ENCODE peak calls at places on chromosomes 13 and 19, in eight cellular contexts. One of them, this sample, is unnamed.

GRCh38 chr13:36673838-36674326 is at the start of gene SERTM1:
- DNase-seq in ecto neural progenitor cell: peak; percentile 88
- DNase-seq in activated T-helper 1 cell treated with Interleukin-2 at 50 U/mL for 16 hours: no peak
- DNase-seq in hepatic stellate cell: no peak
- DNase-seq in CD4-positive, alpha-beta memory T cell: no peak
- DNase-seq in HTR-8/SVneo: no peak
- DNase-seq in fibroblast of lung: no peak
- DNase-seq in choroid plexus epithelial cell: peak; percentile 22
- DNase-seq in this sample: no peak

GRCh38 chr13:65943024-65943423 is 1287.1 kb downstream of the PCDH9 start:
- DNase-seq in ecto neural progenitor cell: no peak
- DNase-seq in activated T-helper 1 cell treated with Interleukin-2 at 50 U/mL for 16 hours: no peak
- DNase-seq in hepatic stellate cell: no peak
- DNase-seq in CD4-positive, alpha-beta memory T cell: no peak
- DNase-seq in HTR-8/SVneo: no peak
- DNase-seq in fibroblast of lung: peak; percentile 37
- DNase-seq in choroid plexus epithelial cell: peak; percentile 82
- DNase-seq in this sample: no peak

GRCh38 chr13:112877496-112877895 is 91.5 kb upstream of the MCF2L start:
- DNase-seq in ecto neural progenitor cell: peak; percentile 37
- DNase-seq in activated T-helper 1 cell treated with Interleukin-2 at 50 U/mL for 16 hours: no peak
- DNase-seq in hepatic stellate cell: no peak
- DNase-seq in CD4-positive, alpha-beta memory T cell: no peak
- DNase-seq in HTR-8/SVneo: no peak
- DNase-seq in fibroblast of lung: no peak
- DNase-seq in choroid plexus epithelial cell: no peak
- DNase-seq in this sample: peak; percentile 14

GRCh38 chr13:28047784-28048388 is 52.5 kb downstream of the FLT3 start:
- DNase-seq in ecto neural progenitor cell: no peak
- DNase-seq in activated T-helper 1 cell treated with Interleukin-2 at 50 U/mL for 16 hours: no peak
- DNase-seq in hepatic stellate cell: no peak
- DNase-seq in CD4-positive, alpha-beta memory T cell: no peak
- DNase-seq in HTR-8/SVneo: no peak
- DNase-seq in fibroblast of lung: no peak
- DNase-seq in choroid plexus epithelial cell: peak; percentile 41
- DNase-seq in this sample: no peak

GRCh38 chr13:76016799-76017198 is 380.7 kb downstream of the LMO7 start:
- DNase-seq in ecto neural progenitor cell: no peak
- DNase-seq in activated T-helper 1 cell treated with Interleukin-2 at 50 U/mL for 16 hours: no peak
- DNase-seq in hepatic stellate cell: peak; percentile 4
- DNase-seq in CD4-positive, alpha-beta memory T cell: no peak
- DNase-seq in HTR-8/SVneo: no peak
- DNase-seq in fibroblast of lung: peak; percentile 27
- DNase-seq in choroid plexus epithelial cell: peak; percentile 61
- DNase-seq in this sample: peak; percentile 46

GRCh38 chr19:28577199-28577598 is 635.8 kb downstream of the UQCRFS1 start:
- DNase-seq in ecto neural progenitor cell: no peak
- DNase-seq in activated T-helper 1 cell treated with Interleukin-2 at 50 U/mL for 16 hours: no peak
- DNase-seq in hepatic stellate cell: no peak
- DNase-seq in CD4-positive, alpha-beta memory T cell: no peak
- DNase-seq in HTR-8/SVneo: no peak
- DNase-seq in fibroblast of lung: no peak
- DNase-seq in choroid plexus epithelial cell: no peak
- DNase-seq in this sample: no peak

GRCh38 chr13:105368781-105369180 is 1166.7 kb downstream of the EFNB2 start:
- DNase-seq in ecto neural progenitor cell: no peak
- DNase-seq in activated T-helper 1 cell treated with Interleukin-2 at 50 U/mL for 16 hours: no peak
- DNase-seq in hepatic stellate cell: no peak
- DNase-seq in CD4-positive, alpha-beta memory T cell: no peak
- DNase-seq in HTR-8/SVneo: no peak
- DNase-seq in fibroblast of lung: no peak
- DNase-seq in choroid plexus epithelial cell: no peak
- DNase-seq in this sample: no peak

GRCh38 chr19:58007285-58007684 is 4.7 kb upstream of the ZNF606 start:
- DNase-seq in ecto neural progenitor cell: no peak
- DNase-seq in activated T-helper 1 cell treated with Interleukin-2 at 50 U/mL for 16 hours: no peak
- DNase-seq in hepatic stellate cell: no peak
- DNase-seq in CD4-positive, alpha-beta memory T cell: no peak
- DNase-seq in HTR-8/SVneo: no peak
- DNase-seq in fibroblast of lung: no peak
- DNase-seq in choroid plexus epithelial cell: peak; percentile 11
- DNase-seq in this sample: no peak

GRCh38 chr19:44548736-44549135 is 19.3 kb upstream of the CEACAM20 start:
- DNase-seq in ecto neural progenitor cell: no peak
- DNase-seq in activated T-helper 1 cell treated with Interleukin-2 at 50 U/mL for 16 hours: no peak
- DNase-seq in hepatic stellate cell: peak; percentile 41
- DNase-seq in CD4-positive, alpha-beta memory T cell: no peak
- DNase-seq in HTR-8/SVneo: peak; percentile 25
- DNase-seq in fibroblast of lung: no peak
- DNase-seq in choroid plexus epithelial cell: peak; percentile 20
- DNase-seq in this sample: no peak

GRCh38 chr13:81025091-81025490 is 684.2 kb upstream of the SPRY2 start:
- DNase-seq in ecto neural progenitor cell: no peak
- DNase-seq in activated T-helper 1 cell treated with Interleukin-2 at 50 U/mL for 16 hours: no peak
- DNase-seq in hepatic stellate cell: no peak
- DNase-seq in CD4-positive, alpha-beta memory T cell: no peak
- DNase-seq in HTR-8/SVneo: no peak
- DNase-seq in fibroblast of lung: no peak
- DNase-seq in choroid plexus epithelial cell: no peak
- DNase-seq in this sample: no peak

GRCh38 chr19:55647732-55648656 is at the start of gene CCDC106:
- DNase-seq in ecto neural progenitor cell: peak; percentile 87
- DNase-seq in activated T-helper 1 cell treated with Interleukin-2 at 50 U/mL for 16 hours: no peak
- DNase-seq in hepatic stellate cell: peak; percentile 77
- DNase-seq in CD4-positive, alpha-beta memory T cell: peak; percentile 41
- DNase-seq in HTR-8/SVneo: peak; percentile 67
- DNase-seq in fibroblast of lung: peak; percentile 75
- DNase-seq in choroid plexus epithelial cell: peak; percentile 79
- DNase-seq in this sample: peak; percentile 60

GRCh38 chr13:97454699-97455098 is 20.7 kb downstream of the RAP2A start:
- DNase-seq in ecto neural progenitor cell: no peak
- DNase-seq in activated T-helper 1 cell treated with Interleukin-2 at 50 U/mL for 16 hours: no peak
- DNase-seq in hepatic stellate cell: no peak
- DNase-seq in CD4-positive, alpha-beta memory T cell: no peak
- DNase-seq in HTR-8/SVneo: no peak
- DNase-seq in fibroblast of lung: no peak
- DNase-seq in choroid plexus epithelial cell: no peak
- DNase-seq in this sample: no peak

GRCh38 chr13:43815204-43815603 is 28.4 kb upstream of the ENOX1 start:
- DNase-seq in ecto neural progenitor cell: no peak
- DNase-seq in activated T-helper 1 cell treated with Interleukin-2 at 50 U/mL for 16 hours: no peak
- DNase-seq in hepatic stellate cell: peak; percentile 73
- DNase-seq in CD4-positive, alpha-beta memory T cell: no peak
- DNase-seq in HTR-8/SVneo: peak; percentile 56
- DNase-seq in fibroblast of lung: peak; percentile 51
- DNase-seq in choroid plexus epithelial cell: peak; percentile 72
- DNase-seq in this sample: no peak

GRCh38 chr19:38319421-38320258 is at the start of gene KCNK6:
- DNase-seq in ecto neural progenitor cell: peak; percentile 62
- DNase-seq in activated T-helper 1 cell treated with Interleukin-2 at 50 U/mL for 16 hours: peak; percentile 13
- DNase-seq in hepatic stellate cell: peak; percentile 47
- DNase-seq in CD4-positive, alpha-beta memory T cell: peak; percentile 22
- DNase-seq in HTR-8/SVneo: no peak
- DNase-seq in fibroblast of lung: peak; percentile 8
- DNase-seq in choroid plexus epithelial cell: peak; percentile 15
- DNase-seq in this sample: peak; percentile 72

GRCh38 chr19:30070198-30070969 is 128.3 kb downstream of the URI1 start:
- DNase-seq in ecto neural progenitor cell: peak; percentile 81
- DNase-seq in activated T-helper 1 cell treated with Interleukin-2 at 50 U/mL for 16 hours: no peak
- DNase-seq in hepatic stellate cell: no peak
- DNase-seq in CD4-positive, alpha-beta memory T cell: no peak
- DNase-seq in HTR-8/SVneo: no peak
- DNase-seq in fibroblast of lung: no peak
- DNase-seq in choroid plexus epithelial cell: no peak
- DNase-seq in this sample: no peak

GRCh38 chr19:48965806-48966540 is 864 bp downstream of the FTL start:
- DNase-seq in ecto neural progenitor cell: peak; percentile 91
- DNase-seq in activated T-helper 1 cell treated with Interleukin-2 at 50 U/mL for 16 hours: peak; percentile 74
- DNase-seq in hepatic stellate cell: no peak
- DNase-seq in CD4-positive, alpha-beta memory T cell: peak; percentile 88
- DNase-seq in HTR-8/SVneo: no peak
- DNase-seq in fibroblast of lung: peak; percentile 80
- DNase-seq in choroid plexus epithelial cell: peak; percentile 88
- DNase-seq in this sample: peak; percentile 95

GRCh38 chr19:49436381-49437017 is 4.8 kb downstream of the SLC17A7 start:
- DNase-seq in ecto neural progenitor cell: peak; percentile 85
- DNase-seq in activated T-helper 1 cell treated with Interleukin-2 at 50 U/mL for 16 hours: no peak
- DNase-seq in hepatic stellate cell: no peak
- DNase-seq in CD4-positive, alpha-beta memory T cell: no peak
- DNase-seq in HTR-8/SVneo: no peak
- DNase-seq in fibroblast of lung: no peak
- DNase-seq in choroid plexus epithelial cell: no peak
- DNase-seq in this sample: peak; percentile 75

GRCh38 chr19:19399733-19400438 is 5.6 kb upstream of the GATAD2A start:
- DNase-seq in ecto neural progenitor cell: no peak
- DNase-seq in activated T-helper 1 cell treated with Interleukin-2 at 50 U/mL for 16 hours: no peak
- DNase-seq in hepatic stellate cell: no peak
- DNase-seq in CD4-positive, alpha-beta memory T cell: no peak
- DNase-seq in HTR-8/SVneo: no peak
- DNase-seq in fibroblast of lung: peak; percentile 41
- DNase-seq in choroid plexus epithelial cell: peak; percentile 56
- DNase-seq in this sample: no peak

GRCh38 chr13:52737900-52738299 is 1.7 kb downstream of the CNMD start:
- DNase-seq in ecto neural progenitor cell: no peak
- DNase-seq in activated T-helper 1 cell treated with Interleukin-2 at 50 U/mL for 16 hours: no peak
- DNase-seq in hepatic stellate cell: no peak
- DNase-seq in CD4-positive, alpha-beta memory T cell: no peak
- DNase-seq in HTR-8/SVneo: no peak
- DNase-seq in fibroblast of lung: no peak
- DNase-seq in choroid plexus epithelial cell: no peak
- DNase-seq in this sample: no peak

GRCh38 chr13:24104723-24105122 is 55.8 kb upstream of the SPATA13 start:
- DNase-seq in ecto neural progenitor cell: no peak
- DNase-seq in activated T-helper 1 cell treated with Interleukin-2 at 50 U/mL for 16 hours: no peak
- DNase-seq in hepatic stellate cell: no peak
- DNase-seq in CD4-positive, alpha-beta memory T cell: no peak
- DNase-seq in HTR-8/SVneo: no peak
- DNase-seq in fibroblast of lung: no peak
- DNase-seq in choroid plexus epithelial cell: no peak
- DNase-seq in this sample: no peak

GRCh38 chr19:18452386-18452785 is 14.5 kb upstream of the ISYNA1 start:
- DNase-seq in ecto neural progenitor cell: no peak
- DNase-seq in activated T-helper 1 cell treated with Interleukin-2 at 50 U/mL for 16 hours: no peak
- DNase-seq in hepatic stellate cell: no peak
- DNase-seq in CD4-positive, alpha-beta memory T cell: no peak
- DNase-seq in HTR-8/SVneo: no peak
- DNase-seq in fibroblast of lung: no peak
- DNase-seq in choroid plexus epithelial cell: no peak
- DNase-seq in this sample: no peak

GRCh38 chr13:30045916-30046704 is 195.7 kb upstream of the UBL3 start:
- DNase-seq in ecto neural progenitor cell: no peak
- DNase-seq in activated T-helper 1 cell treated with Interleukin-2 at 50 U/mL for 16 hours: no peak
- DNase-seq in hepatic stellate cell: peak; percentile 63
- DNase-seq in CD4-positive, alpha-beta memory T cell: no peak
- DNase-seq in HTR-8/SVneo: no peak
- DNase-seq in fibroblast of lung: no peak
- DNase-seq in choroid plexus epithelial cell: peak; percentile 37
- DNase-seq in this sample: no peak

GRCh38 chr19:35563207-35563829 is at the start of gene ATP4A:
- DNase-seq in ecto neural progenitor cell: no peak
- DNase-seq in activated T-helper 1 cell treated with Interleukin-2 at 50 U/mL for 16 hours: no peak
- DNase-seq in hepatic stellate cell: no peak
- DNase-seq in CD4-positive, alpha-beta memory T cell: no peak
- DNase-seq in HTR-8/SVneo: no peak
- DNase-seq in fibroblast of lung: no peak
- DNase-seq in choroid plexus epithelial cell: no peak
- DNase-seq in this sample: peak; percentile 15

GRCh38 chr13:71712988-71713653 is 153.9 kb downstream of the DACH1 start:
- DNase-seq in ecto neural progenitor cell: no peak
- DNase-seq in activated T-helper 1 cell treated with Interleukin-2 at 50 U/mL for 16 hours: no peak
- DNase-seq in hepatic stellate cell: no peak
- DNase-seq in CD4-positive, alpha-beta memory T cell: no peak
- DNase-seq in HTR-8/SVneo: no peak
- DNase-seq in fibroblast of lung: peak; percentile 29
- DNase-seq in choroid plexus epithelial cell: peak; percentile 68
- DNase-seq in this sample: no peak